ENCODE peak calls at places on chromosomes 12 and 14, in eight cellular contexts. W, Q, C, R, E, G, F and P are unnamed samples.

GRCh38 chr12:30926243-30927209 is at the start of gene TSPAN11:
- DNase-seq in W (no peak), Q (no peak), C (no peak), R (no peak), E (peak), G (peak), F (no peak), P (no peak)

GRCh38 chr12:16350682-16351081 is 3.2 kb downstream of the MGST1 start:
- DNase-seq in W (peak), Q (peak), C (no peak), R (no peak), E (no peak), G (peak), F (peak), P (peak)

GRCh38 chr12:120213758-120214157 is 12.8 kb upstream of the RPLP0 start:
- DNase-seq in W (no peak), Q (no peak), C (no peak), R (no peak), E (no peak), G (no peak), F (no peak), P (no peak)

GRCh38 chr12:122203301-122203967 is at the start of gene B3GNT4:
- DNase-seq in W (peak), Q (peak), C (no peak), R (peak), E (peak), G (peak), F (peak), P (no peak)

GRCh38 chr12:15701212-15701611 is 88.0 kb downstream of the EPS8 start:
- DNase-seq in W (no peak), Q (no peak), C (no peak), R (no peak), E (no peak), G (peak), F (no peak), P (no peak)

GRCh38 chr12:26188132-26188531 is 7.2 kb upstream of the SSPN start:
- DNase-seq in W (no peak), Q (no peak), C (no peak), R (no peak), E (no peak), G (peak), F (no peak), P (no peak)

GRCh38 chr12:99911076-99911475 is 73.7 kb downstream of the ANKS1B start:
- DNase-seq in W (peak), Q (peak), C (no peak), R (no peak), E (no peak), G (peak), F (peak), P (peak)

GRCh38 chr14:51182166-51182565 is 57.9 kb upstream of the TMX1 start:
- DNase-seq in W (no peak), Q (no peak), C (no peak), R (no peak), E (no peak), G (no peak), F (no peak), P (no peak)

GRCh38 chr12:51323317-51323960 is 535 bp downstream of the BIN2 start:
- DNase-seq in W (no peak), Q (peak), C (no peak), R (no peak), E (no peak), G (no peak), F (no peak), P (no peak)

GRCh38 chr12:127636881-127637280 is 630.1 kb upstream of the TMEM132C start:
- DNase-seq in W (no peak), Q (no peak), C (no peak), R (no peak), E (no peak), G (no peak), F (no peak), P (no peak)

GRCh38 chr14:104195854-104196253 is 57.5 kb downstream of the KIF26A start:
- DNase-seq in W (no peak), Q (no peak), C (no peak), R (no peak), E (no peak), G (no peak), F (no peak), P (no peak)

GRCh38 chr12:85828576-85828975 is 7.6 kb downstream of the RASSF9 start:
- DNase-seq in W (no peak), Q (no peak), C (no peak), R (no peak), E (no peak), G (no peak), F (no peak), P (no peak)

GRCh38 chr14:92759300-92759678 is 10.9 kb upstream of the LGMN start:
- DNase-seq in W (no peak), Q (peak), C (no peak), R (peak), E (no peak), G (peak), F (no peak), P (no peak)

GRCh38 chr12:52037248-52037861 is 13.9 kb upstream of the NR4A1 start:
- DNase-seq in W (no peak), Q (no peak), C (no peak), R (peak), E (no peak), G (peak), F (no peak), P (peak)

GRCh38 chr12:62232143-62232729 is 28.0 kb upstream of the USP15 start:
- DNase-seq in W (no peak), Q (no peak), C (no peak), R (no peak), E (no peak), G (no peak), F (no peak), P (no peak)

GRCh38 chr12:52686756-52687487 is 6.7 kb upstream of the KRT1 start:
- DNase-seq in W (peak), Q (no peak), C (no peak), R (no peak), E (no peak), G (no peak), F (no peak), P (peak)

GRCh38 chr14:94344389-94344788 is 21.3 kb upstream of the SERPINA6 start:
- DNase-seq in W (no peak), Q (no peak), C (peak), R (no peak), E (no peak), G (no peak), F (no peak), P (no peak)

GRCh38 chr14:89578048-89578619 is 161.1 kb upstream of the FOXN3 start:
- DNase-seq in W (peak), Q (no peak), C (no peak), R (no peak), E (no peak), G (peak), F (no peak), P (no peak)

GRCh38 chr14:103846569-103847438 is 571 bp downstream of the PPP1R13B start:
- DNase-seq in W (no peak), Q (no peak), C (no peak), R (peak), E (peak), G (no peak), F (no peak), P (no peak)

GRCh38 chr12:96132819-96133218 is 61.4 kb upstream of the ELK3 start:
- DNase-seq in W (no peak), Q (no peak), C (no peak), R (no peak), E (no peak), G (no peak), F (no peak), P (no peak)

GRCh38 chr12:83945871-83946270 is 966.7 kb downstream of the SLC6A15 start:
- DNase-seq in W (no peak), Q (no peak), C (no peak), R (no peak), E (no peak), G (peak), F (peak), P (no peak)

GRCh38 chr14:79285263-79285662 is 926.0 kb downstream of the DIO2 start:
- DNase-seq in W (no peak), Q (no peak), C (no peak), R (no peak), E (no peak), G (no peak), F (no peak), P (no peak)

GRCh38 chr12:64714551-64714968 is 44.6 kb downstream of the GNS start:
- DNase-seq in W (no peak), Q (peak), C (no peak), R (no peak), E (no peak), G (no peak), F (no peak), P (no peak)

GRCh38 chr12:106794369-106794768 is 19.9 kb downstream of the RIC8B start:
- DNase-seq in W (no peak), Q (no peak), C (no peak), R (no peak), E (no peak), G (peak), F (no peak), P (no peak)

GRCh38 chr12:50572760-50573159 is 68.0 kb downstream of the DIP2B start:
- DNase-seq in W (no peak), Q (no peak), C (no peak), R (no peak), E (no peak), G (no peak), F (no peak), P (no peak)

GRCh38 chr12:89906178-89906577 is 197.5 kb upstream of the ATP2B1 start:
- DNase-seq in W (no peak), Q (no peak), C (no peak), R (no peak), E (no peak), G (no peak), F (no peak), P (no peak)

GRCh38 chr12:3987571-3987970 is 114.4 kb upstream of the PARP11 start:
- DNase-seq in W (no peak), Q (no peak), C (no peak), R (no peak), E (no peak), G (no peak), F (no peak), P (no peak)
- TF ChIP-seq POLR2A in W (no peak), Q (no peak), C (no peak), R (no peak), E (no peak), G (no peak), F (no peak), P (no peak)

GRCh38 chr12:6819069-6820030 is 2.3 kb upstream of the GPR162 start:
- DNase-seq in W (no peak), Q (no peak), C (no peak), R (no peak), E (no peak), G (no peak), F (no peak), P (no peak)
- TF ChIP-seq POLR2A in W (no peak), Q (no peak), C (no peak), R (no peak), E (no peak), G (no peak), F (no peak), P (no peak)

DNA sequence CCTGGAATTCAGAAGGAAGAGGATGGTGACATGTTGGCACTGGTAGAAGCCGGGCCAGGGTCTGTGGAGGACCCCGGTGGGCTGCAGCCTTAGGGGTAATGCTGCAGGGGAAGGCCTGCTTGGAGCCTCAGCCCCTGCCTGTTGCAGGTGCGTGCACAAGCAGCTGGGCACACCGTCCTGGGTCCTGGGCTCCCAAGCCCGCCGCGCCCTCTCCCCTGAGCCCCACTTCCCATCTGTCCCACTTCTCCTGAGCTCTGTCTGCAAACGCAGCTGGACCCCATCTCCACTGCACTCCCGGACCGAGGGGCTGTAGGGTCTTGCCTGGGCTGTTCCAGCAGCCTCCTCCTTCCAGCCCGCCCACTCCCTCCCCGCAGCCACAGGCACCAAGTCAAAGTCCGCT is 116.8 kb downstream of the GLT1D1 start:
- DNase-seq in W (no peak), Q (no peak), C (no peak), R (no peak), E (no peak), G (no peak), F (no peak), P (no peak)
- TF ChIP-seq POLR2A in W (no peak), Q (no peak), C (no peak), R (no peak), E (no peak), G (no peak), F (no peak), P (no peak)

GRCh38 chr14:74302634-74303569 is at the start of gene ABCD4:
- DNase-seq in W (peak), Q (peak), C (peak), R (peak), E (peak), G (peak), F (peak), P (peak)
- TF ChIP-seq POLR2A in W (no peak), Q (peak), C (peak), R (peak), E (peak), G (peak), F (peak), P (no peak)

GRCh38 chr14:91418387-91419043 is 895 bp upstream of the CCDC88C start:
- DNase-seq in W (peak), Q (peak), C (no peak), R (peak), E (no peak), G (peak), F (peak), P (peak)

GRCh38 chr14:91419044-91419397 is 1.4 kb upstream of the CCDC88C start:
- DNase-seq in W (no peak), Q (no peak), C (no peak), R (no peak), E (no peak), G (no peak), F (no peak), P (no peak)

GRCh38 chr14:91416744-91417133 is 881 bp downstream of the CCDC88C start:
- DNase-seq in W (no peak), Q (peak), C (no peak), R (no peak), E (no peak), G (no peak), F (no peak), P (no peak)

GRCh38 chr14:91417134-91417982 is at the start of gene CCDC88C:
- DNase-seq in W (no peak), Q (peak), C (no peak), R (peak), E (no peak), G (no peak), F (peak), P (peak)

GRCh38 chr14:91417983-91418386 is 365 bp upstream of the CCDC88C start:
- DNase-seq in W (no peak), Q (no peak), C (no peak), R (no peak), E (no peak), G (no peak), F (peak), P (no peak)
- TF ChIP-seq POLR2A in W (no peak), Q (no peak), C (no peak), R (no peak), E (no peak), G (no peak), F (no peak), P (no peak)

DNA sequence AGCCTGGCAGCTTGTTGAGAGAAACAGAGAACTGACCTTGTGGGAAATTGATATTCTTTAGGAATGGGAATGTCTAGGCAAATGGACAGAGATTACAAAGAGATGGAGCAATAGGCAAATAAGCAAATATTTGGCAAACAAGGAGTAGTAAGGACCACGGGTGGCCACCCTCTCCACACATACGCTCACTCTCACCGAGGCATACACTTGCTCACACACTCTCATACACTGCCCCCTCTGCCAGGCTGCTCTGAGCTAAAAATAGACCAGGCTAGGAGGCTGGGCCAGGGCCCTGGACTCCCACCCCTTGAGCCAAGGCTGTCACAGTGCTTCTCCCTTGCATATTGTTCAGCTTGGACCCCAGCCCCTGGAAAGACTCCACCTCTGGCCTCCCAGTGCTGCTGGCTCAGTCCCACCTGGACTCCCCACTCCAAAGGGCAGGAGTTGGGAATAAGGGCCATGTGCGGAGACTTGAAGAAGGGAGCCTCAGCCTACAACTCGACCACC is 1.1 kb downstream of the PPP1R1A start:
- DNase-seq in W (no peak), Q (no peak), C (no peak), R (no peak), E (no peak), G (no peak), F (no peak), P (no peak)
- TF ChIP-seq POLR2A in W (no peak), Q (no peak), C (no peak), R (no peak), E (no peak), G (no peak), F (no peak), P (no peak)

DNA sequence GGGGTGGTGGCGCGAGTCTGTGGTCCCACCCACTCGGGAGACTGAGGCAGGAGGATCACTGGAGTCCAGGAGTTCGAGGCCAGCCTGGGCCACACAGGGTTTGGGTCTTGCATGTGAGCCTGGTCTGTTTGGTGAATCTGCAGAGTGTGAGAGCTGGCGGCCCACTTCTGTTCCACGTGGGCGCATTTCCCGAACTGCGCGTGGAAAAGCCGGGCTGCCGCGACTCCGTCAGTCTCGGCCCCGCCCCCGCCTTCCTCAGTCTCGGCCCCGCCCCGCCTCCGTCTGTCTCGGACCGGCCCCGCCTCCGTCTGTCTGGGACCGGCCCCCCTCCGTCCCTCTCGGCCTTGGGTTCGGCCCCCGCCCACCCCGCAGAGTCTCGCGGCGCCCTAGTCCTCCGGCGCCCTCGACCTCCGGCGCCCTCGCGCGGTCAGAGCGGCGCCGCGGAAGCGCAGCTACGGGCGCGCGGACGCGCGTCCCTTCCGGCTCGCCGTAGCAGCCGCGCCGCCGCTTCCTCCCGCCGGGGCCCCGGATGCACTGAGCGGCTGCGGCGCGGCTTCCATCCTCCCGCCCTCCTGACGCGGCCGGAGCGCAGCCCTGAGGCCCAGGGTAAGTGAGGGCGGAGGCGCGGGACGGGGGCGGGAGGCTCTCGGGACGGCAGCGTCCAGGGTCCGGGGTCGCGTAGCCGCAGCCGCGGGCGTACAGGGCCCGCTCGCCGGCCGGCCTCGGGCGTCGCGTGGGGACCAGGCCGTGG is at the start of gene EP400:
- DNase-seq in W (peak), Q (peak), C (peak), R (peak), E (peak), G (peak), F (peak), P (peak)
- TF ChIP-seq POLR2A in W (no peak), Q (peak), C (no peak), R (peak), E (no peak), G (peak), F (peak), P (no peak)

GRCh38 chr12:69036999-69037398 is 104.0 kb upstream of the CPM start:
- DNase-seq in W (no peak), Q (no peak), C (no peak), R (no peak), E (no peak), G (no peak), F (no peak), P (no peak)

GRCh38 chr12:69039881-69040280 is 106.9 kb upstream of the CPM start:
- DNase-seq in W (no peak), Q (no peak), C (no peak), R (no peak), E (no peak), G (no peak), F (no peak), P (no peak)

DNA sequence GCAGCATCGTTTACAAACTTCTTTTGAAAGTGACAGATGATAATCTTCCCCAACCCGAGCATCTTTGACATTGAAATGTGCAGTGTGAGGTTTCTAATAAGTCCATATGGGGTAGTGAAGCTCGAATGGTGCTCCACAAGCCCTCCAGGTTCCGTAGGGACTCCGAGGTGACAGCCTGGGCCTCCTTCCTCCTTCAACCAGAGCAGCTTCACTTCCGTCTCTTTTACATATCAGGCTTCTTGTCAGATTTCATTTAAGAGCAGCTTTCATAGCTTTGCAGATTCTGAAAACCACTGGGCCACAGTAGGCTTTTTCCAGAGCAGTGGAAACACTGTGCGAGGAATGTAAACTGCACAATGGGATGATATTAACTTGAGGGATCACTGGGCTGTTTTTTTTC is 103.6 kb upstream of the CPM start:
- DNase-seq in W (no peak), Q (no peak), C (no peak), R (no peak), E (no peak), G (no peak), F (no peak), P (no peak)
- TF ChIP-seq POLR2A in W (no peak), Q (no peak), C (no peak), R (no peak), E (no peak), G (no peak), F (no peak), P (no peak)